ENCODE peak calls at places on chromosomes 2 and 18, in ten cellular contexts. T is upper lobe of left lung, L is H1, M is tibial artery, W is left lung, E is hepatocyte, N is GM06990, V is ovary, C is Calu3, Q is K562. A is an unnamed sample.

GRCh38 chr2:190477563-190478454 is 56.7 kb downstream of the NEMP2 start:
- DNase-seq in T (no peak), L (no peak), M (no peak), W (no peak), E (peak; percentile 31), N (no peak), V (no peak), C (no peak), Q (peak; percentile 14), A (no peak)

GRCh38 chr18:49155857-49156256 is 205.1 kb upstream of the SMAD7 start:
- DNase-seq in T (no peak), L (no peak), M (no peak), W (no peak), E (no peak), N (no peak), V (no peak), C (no peak), Q (no peak), A (no peak)

GRCh38 chr2:239273280-239274234 is 127.3 kb downstream of the HDAC4 start:
- DNase-seq in T (peak; percentile 75), L (no peak), M (peak; percentile 13), W (peak; percentile 71), E (no peak), N (no peak), V (peak; percentile 7), C (no peak), Q (no peak), A (no peak)

GRCh38 chr2:28544915-28545589 is 49.2 kb downstream of the PLB1 start:
- DNase-seq in T (no peak), L (no peak), M (no peak), W (no peak), E (peak; percentile 63), N (no peak), V (no peak), C (peak; percentile 35), Q (no peak), A (no peak)

GRCh38 chr2:230321031-230321430 is 6.0 kb upstream of the SP140L start:
- DNase-seq in T (no peak), L (no peak), M (no peak), W (no peak), E (no peak), N (no peak), V (no peak), C (no peak), Q (no peak), A (no peak)

GRCh38 chr2:239283288-239283945 is 117.4 kb downstream of the HDAC4 start:
- DNase-seq in T (peak; percentile 19), L (no peak), M (no peak), W (peak; percentile 30), E (no peak), N (no peak), V (no peak), C (no peak), Q (no peak), A (no peak)

GRCh38 chr18:46623541-46623940 is 33.5 kb downstream of the LOXHD1 start:
- DNase-seq in T (no peak), L (no peak), M (no peak), W (no peak), E (no peak), N (peak; percentile 6), V (no peak), C (no peak), Q (no peak), A (peak; percentile 22)

GRCh38 chr2:127594116-127594591 is 51.8 kb upstream of the GPR17 start:
- DNase-seq in T (peak; percentile 6), L (no peak), M (peak; percentile 13), W (no peak), E (no peak), N (no peak), V (no peak), C (no peak), Q (no peak), A (no peak)

GRCh38 chr18:58168986-58169385 is 125.0 kb downstream of the NEDD4L start:
- DNase-seq in T (no peak), L (no peak), M (no peak), W (no peak), E (no peak), N (no peak), V (no peak), C (no peak), Q (no peak), A (no peak)

GRCh38 chr2:96800762-96801463 is 15.2 kb upstream of the CNNM3 start:
- DNase-seq in T (peak; percentile 86), L (peak; percentile 56), M (peak; percentile 66), W (peak; percentile 75), E (peak; percentile 84), N (peak; percentile 73), V (peak; percentile 66), C (peak; percentile 79), Q (peak; percentile 68), A (peak; percentile 81)

DNA sequence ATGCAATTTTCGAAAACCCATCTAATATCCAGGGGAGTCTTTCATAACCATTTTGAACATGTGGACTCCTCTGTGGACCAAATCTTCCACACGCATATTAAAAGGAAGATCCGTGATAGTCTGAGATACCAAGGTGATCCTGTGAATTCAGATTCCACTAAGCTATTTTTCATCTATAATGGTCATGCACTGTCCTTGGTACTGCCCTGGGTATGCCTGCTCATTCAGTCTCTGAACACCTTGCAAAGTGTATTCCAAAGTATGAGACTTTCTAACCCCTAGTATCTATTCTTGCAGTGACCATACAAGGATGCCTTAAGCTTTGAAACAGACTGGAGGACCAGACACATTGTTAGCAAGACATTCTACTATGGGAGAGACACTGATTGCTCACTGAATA is 217.6 kb upstream of the CCDC150 start:
- DNase-seq in T (no peak), L (no peak), M (no peak), W (no peak), E (no peak), N (no peak), V (no peak), C (no peak), Q (no peak), A (no peak)
- TF ChIP-seq CTCF in T (no peak), L (no peak), M (no peak), W (no peak), E (no peak), N (no peak), V (no peak), C (no peak), Q (no peak), A (no peak)

GRCh38 chr2:61764035-61764800 is 89.6 kb downstream of the FAM161A start:
- DNase-seq in T (peak; percentile 98), L (peak; percentile 91), M (peak; percentile 98), W (peak; percentile 97), E (peak; percentile 99), N (peak; percentile 100), V (peak; percentile 97), C (peak; percentile 98), Q (peak; percentile 96), A (peak; percentile 95)
- TF ChIP-seq CTCF in T (no peak), L (no peak), M (no peak), W (no peak), E (no peak), N (no peak), V (no peak), C (no peak), Q (no peak), A (no peak)

DNA sequence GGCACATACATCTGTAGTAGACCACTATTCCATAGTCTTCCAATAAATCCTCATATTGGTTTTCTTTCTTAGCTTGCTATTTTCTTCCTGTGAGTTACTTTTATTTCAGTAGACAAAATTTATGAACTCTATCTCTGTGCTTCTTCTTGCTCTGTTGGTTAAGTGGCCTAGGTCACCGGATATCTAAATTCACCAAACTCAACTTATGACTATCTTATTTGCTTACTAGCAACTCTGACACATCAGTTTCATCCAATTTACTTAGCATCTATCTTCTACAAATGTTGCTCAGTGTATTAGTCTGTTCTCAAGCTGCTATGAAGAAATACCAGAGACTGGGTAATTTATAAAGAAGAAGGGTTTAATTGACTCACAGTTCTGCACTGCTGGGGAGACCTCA is 432.5 kb upstream of the FSIP2 start:
- DNase-seq in T (no peak), L (no peak), M (no peak), W (no peak), E (no peak), N (no peak), V (no peak), C (no peak), Q (no peak), A (no peak)
- TF ChIP-seq CTCF in T (no peak), L (no peak), M (no peak), W (no peak), E (no peak), N (no peak), V (no peak), C (no peak), Q (no peak), A (no peak)

GRCh38 chr2:177256026-177256425 is 8.5 kb downstream of the NFE2L2 start:
- DNase-seq in T (no peak), L (no peak), M (no peak), W (no peak), E (no peak), N (no peak), V (no peak), C (no peak), Q (no peak), A (no peak)

GRCh38 chr2:177253704-177254103 is 10.8 kb downstream of the NFE2L2 start:
- DNase-seq in T (no peak), L (no peak), M (no peak), W (no peak), E (no peak), N (no peak), V (no peak), C (no peak), Q (no peak), A (no peak)

GRCh38 chr2:177254433-177255226 is 9.9 kb downstream of the NFE2L2 start:
- DNase-seq in T (peak; percentile 54), L (peak; percentile 39), M (no peak), W (no peak), E (peak; percentile 77), N (no peak), V (no peak), C (peak; percentile 81), Q (peak; percentile 69), A (peak; percentile 85)

GRCh38 chr2:177256695-177257094 is 7.8 kb downstream of the NFE2L2 start:
- DNase-seq in T (no peak), L (no peak), M (no peak), W (no peak), E (no peak), N (no peak), V (no peak), C (no peak), Q (no peak), A (no peak)

DNA sequence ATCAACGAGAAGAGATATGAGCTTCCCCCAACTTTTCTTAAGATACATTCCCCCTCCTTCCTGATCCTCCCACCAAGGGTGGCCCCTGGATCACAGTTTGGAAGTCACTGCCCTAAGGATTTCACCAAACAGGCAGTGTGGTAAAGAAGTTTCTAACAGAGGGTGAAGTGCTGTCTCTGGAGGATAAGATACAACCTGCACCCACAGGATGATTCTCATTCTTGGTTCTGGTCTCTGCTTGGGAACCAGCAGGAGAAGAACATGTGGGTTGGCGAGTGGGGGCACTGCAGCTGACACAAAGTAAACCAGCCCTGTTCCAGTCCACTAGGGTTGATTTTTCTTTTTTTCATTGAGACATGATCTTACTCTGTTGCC is 9.3 kb downstream of the NFE2L2 start:
- DNase-seq in T (no peak), L (no peak), M (no peak), W (no peak), E (no peak), N (no peak), V (no peak), C (no peak), Q (no peak), A (no peak)
- TF ChIP-seq CTCF in T (no peak), L (no peak), M (no peak), W (no peak), E (no peak), N (no peak), V (no peak), C (no peak), Q (no peak), A (no peak)

GRCh38 chr2:86309966-86310365 is 27.5 kb downstream of the REEP1 start:
- DNase-seq in T (no peak), L (no peak), M (no peak), W (no peak), E (no peak), N (no peak), V (no peak), C (no peak), Q (no peak), A (no peak)
- TF ChIP-seq CTCF in T (no peak), L (peak; percentile 34), M (no peak), W (no peak), E (no peak), N (no peak), V (no peak), C (no peak), Q (no peak), A (no peak)